ENCODE peak calls at places on chromosomes 11 and 22, in six cellular contexts. Q, L, T, F, Y and V are unnamed samples. For H3K4me1, the result is how much of the 10 kb centered on the place peaks cover.

GRCh38 chr11:16881074-16881709 is 133.0 kb downstream of the PLEKHA7 start:
- DNase-seq in Q (peak), L (no peak), T (no peak), F (no peak), Y (peak), V (no peak)

GRCh38 chr11:117300773-117301172 is 9.6 kb downstream of the BACE1-AS start:
- DNase-seq in Q (no peak), L (no peak), T (no peak), F (no peak), Y (no peak), V (no peak)

GRCh38 chr11:32188785-32189184 is 97.9 kb downstream of the RCN1 start:
- DNase-seq in Q (no peak), L (no peak), T (no peak), F (no peak), Y (no peak), V (no peak)

GRCh38 chr11:125517116-125517804 is 21.2 kb upstream of the FEZ1 start:
- DNase-seq in Q (no peak), L (no peak), T (no peak), F (no peak), Y (no peak), V (peak)

GRCh38 chr11:86068138-86068861 is 584 bp downstream of the PICALM start:
- DNase-seq in Q (peak), L (peak), T (no peak), F (peak), Y (peak), V (peak)

GRCh38 chr11:59616396-59616982 is 915 bp upstream of the OSBP start:
- DNase-seq in Q (no peak), L (no peak), T (no peak), F (no peak), Y (peak), V (no peak)

GRCh38 chr11:116832350-116833290 is 2.9 kb downstream of the APOC3 start:
- DNase-seq in Q (no peak), L (no peak), T (no peak), F (no peak), Y (no peak), V (no peak)

GRCh38 chr11:109017489-109017888 is 352.6 kb downstream of the DDX10 start:
- DNase-seq in Q (no peak), L (no peak), T (no peak), F (no peak), Y (no peak), V (no peak)

GRCh38 chr11:17979770-17980371 is 33.0 kb downstream of the SERGEF start:
- DNase-seq in Q (no peak), L (peak), T (no peak), F (peak), Y (no peak), V (peak)

GRCh38 chr22:42061041-42061440 is 9.6 kb downstream of the NAGA start:
- DNase-seq in Q (no peak), L (no peak), T (no peak), F (peak), Y (no peak), V (no peak)

GRCh38 chr11:83639995-83640758 is 354.0 kb upstream of the CCDC90B start:
- DNase-seq in Q (no peak), L (no peak), T (no peak), F (no peak), Y (no peak), V (no peak)

GRCh38 chr22:44658371-44658953 is 43.5 kb upstream of the PRR5 start:
- DNase-seq in Q (peak), L (no peak), T (no peak), F (peak), Y (peak), V (peak)

GRCh38 chr11:65634905-65635731 is 2.8 kb upstream of the SIPA1 start:
- DNase-seq in Q (no peak), L (no peak), T (no peak), F (no peak), Y (no peak), V (no peak)

GRCh38 chr22:44702479-44703219 is 645 bp downstream of the PRR5 start:
- DNase-seq in Q (no peak), L (no peak), T (no peak), F (no peak), Y (no peak), V (peak)

GRCh38 chr11:10865837-10866270 is 8.0 kb upstream of the ZBED5 start:
- DNase-seq in Q (no peak), L (no peak), T (no peak), F (no peak), Y (no peak), V (no peak)
- H3K27ac ChIP-seq in Q (no peak), L (no peak), T (no peak), F (no peak), Y (no peak), V (no peak)

GRCh38 chr11:34680918-34681554 is 60.1 kb downstream of the EHF start:
- DNase-seq in Q (peak), L (peak), T (peak), F (no peak), Y (no peak), V (no peak)
- H3K4me1 ChIP-seq in Q (under half), L (half or more), T (under half), F (under half), Y (under half), V (under half)

DNA sequence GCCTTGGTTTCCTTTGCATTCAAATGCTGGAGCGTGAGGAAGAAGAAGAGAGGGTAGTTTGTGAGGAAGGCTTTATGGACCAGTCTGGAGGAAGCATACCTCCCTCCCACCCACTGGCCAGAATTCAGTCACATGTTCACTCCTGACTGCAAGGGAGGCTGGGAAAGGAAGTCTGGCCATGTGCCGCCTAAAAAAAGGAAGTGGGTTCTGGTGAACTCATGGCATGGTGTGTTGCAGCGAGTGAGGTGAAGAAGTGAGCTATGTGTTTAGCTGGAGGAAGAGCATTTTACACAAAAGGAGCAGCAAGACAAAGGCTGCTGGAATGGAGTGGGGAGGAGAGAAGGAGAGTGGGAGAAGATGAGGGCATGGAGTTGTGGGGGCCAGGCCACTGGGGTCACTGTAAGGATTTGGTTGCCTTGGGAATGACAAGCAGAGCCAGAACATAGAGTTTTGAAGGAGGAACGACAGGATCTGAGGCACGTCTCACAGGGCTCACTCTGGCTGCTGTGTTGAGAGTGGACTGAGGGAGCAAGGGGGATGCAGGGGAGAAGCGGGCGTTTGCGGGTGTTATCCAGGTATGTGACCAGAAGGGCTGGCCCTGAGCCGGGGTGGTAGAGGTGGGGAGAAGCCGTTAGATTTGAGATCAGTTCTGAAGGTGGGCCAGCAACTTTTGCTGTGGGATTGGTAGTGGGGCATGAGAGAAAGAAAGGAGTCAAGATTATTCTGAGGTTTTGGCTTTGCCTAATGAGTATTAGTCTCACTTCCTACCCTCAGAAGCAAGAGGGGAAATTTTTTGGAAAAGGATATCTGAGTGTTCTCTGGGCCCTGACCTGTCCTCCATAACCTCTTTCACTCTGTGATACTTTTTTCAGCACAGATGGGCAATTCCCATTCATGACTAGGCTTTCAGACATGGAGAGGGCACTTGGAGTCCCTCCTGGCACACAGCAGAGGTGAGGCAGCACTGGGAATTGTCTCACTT is 26.4 kb downstream of the BMAL1 start:
- DNase-seq in Q (no peak), L (no peak), T (no peak), F (peak), Y (no peak), V (no peak)
- H3K27ac ChIP-seq in Q (peak), L (no peak), T (no peak), F (no peak), Y (peak), V (no peak)

DNA sequence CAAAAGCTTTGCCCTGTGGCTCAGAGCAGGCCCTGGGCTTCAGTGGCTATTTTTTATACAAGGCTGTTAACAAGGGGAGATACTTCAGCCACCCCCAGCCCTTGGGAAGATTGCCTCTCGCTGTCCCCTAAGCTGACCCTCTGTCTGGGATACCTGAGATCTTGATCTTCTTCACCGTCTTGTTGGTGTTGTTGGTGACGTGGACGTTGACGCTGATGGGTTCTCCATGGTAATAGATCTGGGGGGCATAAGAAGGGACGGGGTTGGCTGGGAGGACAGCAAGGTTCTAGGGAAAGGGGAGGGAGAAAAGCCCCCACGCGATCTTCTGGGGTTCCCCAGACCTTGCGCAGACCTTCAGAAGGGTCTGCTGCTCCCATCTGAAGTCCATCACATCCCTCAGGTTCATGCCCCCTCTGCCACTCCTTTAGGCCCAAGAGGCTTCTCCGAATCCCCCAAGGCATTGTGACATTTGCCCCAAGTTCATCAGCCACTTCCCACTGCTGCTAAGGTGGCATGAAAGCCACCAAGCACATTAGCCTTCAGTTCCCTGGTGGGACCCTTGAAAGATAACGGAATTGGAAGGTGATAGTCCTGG is 36.7 kb downstream of the TPBGL start:
- DNase-seq in Q (peak), L (no peak), T (no peak), F (peak), Y (no peak), V (no peak)
- H3K4me1 ChIP-seq in Q (under half), L (under half), T (under half), F (under half), Y (under half), V (under half)

GRCh38 chr22:31496007-31496734 is at the start of gene SFI1:
- DNase-seq in Q (peak), L (peak), T (peak), F (peak), Y (peak), V (peak)
- H3K27ac ChIP-seq in Q (peak), L (peak), T (peak), F (peak), Y (peak), V (no peak)

DNA sequence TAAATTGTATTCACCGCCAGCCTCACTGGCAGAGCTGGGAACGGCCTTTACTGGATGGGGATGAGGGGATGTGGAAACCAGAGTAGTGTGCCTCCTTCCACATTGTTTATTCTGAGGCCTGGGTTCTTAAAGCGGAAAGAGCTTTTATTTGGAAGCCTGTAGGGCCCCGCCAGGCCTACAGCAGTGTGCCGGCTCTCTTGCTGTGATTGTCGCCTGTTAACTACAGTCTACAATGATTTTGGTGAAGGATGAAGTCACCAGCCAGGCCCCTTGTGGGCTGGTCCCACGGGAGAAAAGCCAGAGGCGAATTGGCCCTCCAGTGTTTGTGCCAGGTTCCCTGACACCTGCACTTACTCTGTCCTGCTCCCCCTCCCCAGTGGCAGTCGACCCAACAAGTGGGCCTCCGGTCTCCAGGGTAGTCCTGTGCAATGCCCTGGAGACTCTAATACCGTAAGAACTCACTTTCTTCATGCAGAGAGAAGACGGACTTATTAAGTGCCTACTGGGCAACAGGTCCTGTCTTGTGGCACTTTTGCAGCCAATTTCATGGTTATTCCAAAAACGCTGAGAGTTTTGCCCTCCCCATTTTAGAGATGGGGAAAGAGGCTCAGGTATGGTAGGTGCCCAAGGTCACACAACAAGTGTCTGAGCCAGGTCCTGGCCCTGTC is 1.2 kb downstream of the MICAL2 start:
- DNase-seq in Q (no peak), L (no peak), T (no peak), F (no peak), Y (no peak), V (no peak)
- H3K4me1 ChIP-seq in Q (under half), L (under half), T (under half), F (under half), Y (half or more), V (under half)

DNA sequence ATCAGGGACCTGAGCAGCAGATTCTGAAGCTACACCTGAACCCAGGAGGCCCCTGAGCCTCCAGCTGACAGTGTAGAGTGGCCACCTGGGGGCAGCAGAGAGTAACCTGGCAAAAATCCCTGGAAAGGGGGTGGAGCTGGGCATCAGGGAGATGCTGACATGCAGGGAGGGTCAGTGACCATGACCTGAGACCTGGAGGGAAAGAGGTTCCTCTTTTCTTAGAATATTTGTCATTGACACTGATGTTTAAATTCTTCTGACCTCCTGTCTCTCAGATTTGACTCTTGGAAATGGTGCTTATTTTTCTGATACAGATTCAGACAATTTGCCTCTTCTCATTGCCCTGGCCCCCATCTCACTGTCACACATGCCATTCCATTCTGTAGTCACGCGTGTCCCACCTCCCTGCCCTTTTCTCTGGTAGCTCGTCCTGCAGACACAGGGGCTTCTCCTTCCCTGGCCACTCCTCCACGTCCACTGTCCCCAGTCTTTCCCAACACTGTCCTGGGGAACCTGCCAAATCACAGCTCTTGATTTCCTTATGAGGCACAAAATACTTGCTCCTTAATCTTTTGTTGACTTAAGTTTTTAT is 117.2 kb upstream of the IGLL5 start:
- DNase-seq in Q (peak), L (peak), T (no peak), F (peak), Y (peak), V (peak)
- H3K27ac ChIP-seq in Q (no peak), L (no peak), T (no peak), F (no peak), Y (no peak), V (no peak)

DNA sequence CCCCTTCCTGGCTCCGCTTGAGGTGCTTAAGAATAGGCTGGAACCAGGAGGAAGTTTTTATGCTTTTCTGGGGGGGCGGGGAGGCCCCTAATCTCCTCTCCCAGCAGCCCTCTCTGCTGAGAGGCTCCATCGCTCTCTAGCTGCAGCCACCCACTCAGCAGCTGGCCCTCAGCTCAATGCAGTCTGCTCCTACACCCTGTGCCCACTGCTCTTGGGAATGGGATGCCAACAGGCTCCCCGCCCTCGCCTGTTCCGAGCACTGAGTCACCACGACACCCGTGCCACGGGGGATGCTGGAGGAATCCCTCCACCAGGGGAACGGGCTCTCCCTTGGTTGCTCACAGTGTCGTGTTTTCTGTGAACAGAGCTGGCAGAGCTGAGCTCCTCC is 23.5 kb upstream of the SUSD2 start:
- DNase-seq in Q (no peak), L (no peak), T (no peak), F (no peak), Y (no peak), V (no peak)
- H3K4me1 ChIP-seq in Q (under half), L (under half), T (under half), F (under half), Y (half or more), V (under half)

GRCh38 chr11:47331454-47332302 is 20.8 kb downstream of the MYBPC3 start:
- DNase-seq in Q (no peak), L (no peak), T (no peak), F (no peak), Y (no peak), V (no peak)

GRCh38 chr11:47330002-47330911 is 22.2 kb downstream of the MYBPC3 start:
- DNase-seq in Q (peak), L (no peak), T (no peak), F (no peak), Y (peak), V (no peak)

GRCh38 chr11:47327949-47328348 is 24.6 kb downstream of the MYBPC3 start:
- DNase-seq in Q (no peak), L (no peak), T (no peak), F (no peak), Y (no peak), V (no peak)

GRCh38 chr11:47328449-47329390 is 23.8 kb downstream of the MYBPC3 start:
- DNase-seq in Q (no peak), L (no peak), T (no peak), F (peak), Y (peak), V (no peak)

DNA sequence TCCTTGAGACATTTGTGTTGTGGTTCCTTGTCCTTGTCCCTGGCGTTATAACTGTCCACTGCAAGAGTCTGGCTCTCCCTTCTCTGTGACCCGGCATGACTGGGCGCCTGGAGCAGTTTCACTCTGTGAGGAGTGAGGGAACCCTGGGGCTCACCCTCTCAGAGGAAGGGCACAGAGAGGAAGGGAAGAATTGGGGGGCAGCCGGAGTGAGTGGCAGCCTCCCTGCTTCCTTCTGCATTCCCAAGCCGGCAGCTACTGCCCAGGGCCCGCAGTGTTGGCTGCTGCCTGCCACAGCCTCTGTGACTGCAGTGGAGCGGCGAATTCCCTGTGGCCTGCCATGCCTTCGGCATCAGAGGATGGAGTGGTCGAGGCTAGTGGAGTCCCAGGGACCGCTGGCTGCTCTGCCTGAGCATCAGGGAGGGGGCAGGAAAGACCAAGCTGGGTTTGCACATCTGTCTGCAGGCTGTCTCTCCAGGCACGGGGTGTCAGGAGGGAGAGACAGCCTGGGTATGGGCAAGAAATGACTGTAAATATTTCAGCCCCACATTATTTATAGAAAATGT is 23.0 kb downstream of the MYBPC3 start:
- DNase-seq in Q (no peak), L (no peak), T (no peak), F (no peak), Y (no peak), V (no peak)
- H3K27ac ChIP-seq in Q (no peak), L (no peak), T (no peak), F (no peak), Y (peak), V (no peak)